ENCODE peak calls at places on chromosomes 11 and 22, in five cellular contexts. X, S, K, U and G are unnamed samples.

GRCh38 chr11:47355283-47356128 is 3.0 kb upstream of the MYBPC3 start:
- DNase-seq in X (peak), S (peak), K (no peak), U (peak), G (no peak)

GRCh38 chr11:19921976-19922688 is 209.5 kb downstream of the NAV2 start:
- DNase-seq in X (no peak), S (no peak), K (no peak), U (no peak), G (no peak)

GRCh38 chr11:84524422-84525051 is 1102.6 kb downstream of the DLG2 start:
- DNase-seq in X (no peak), S (no peak), K (peak), U (peak), G (no peak)

GRCh38 chr11:69540118-69541000 is 58.9 kb downstream of the LINC01488 start:
- DNase-seq in X (no peak), S (no peak), K (no peak), U (no peak), G (no peak)

GRCh38 chr11:71330349-71330748 is 78.0 kb upstream of the SHANK2 start:
- DNase-seq in X (no peak), S (no peak), K (no peak), U (no peak), G (no peak)

GRCh38 chr22:36197065-36197440 is 4.6 kb downstream of the APOL4 start:
- DNase-seq in X (peak), S (peak), K (no peak), U (peak), G (no peak)

GRCh38 chr11:64745219-64745522 is 1.2 kb upstream of the RASGRP2 start:
- DNase-seq in X (peak), S (no peak), K (no peak), U (no peak), G (peak)

GRCh38 chr11:46564459-46564858 is 29.4 kb downstream of the AMBRA1 start:
- DNase-seq in X (no peak), S (no peak), K (no peak), U (peak), G (no peak)

GRCh38 chr22:33024626-33025025 is 33.6 kb downstream of the SYN3 start:
- DNase-seq in X (no peak), S (no peak), K (no peak), U (no peak), G (no peak)

GRCh38 chr11:68936676-68937620 is 33.3 kb downstream of the IGHMBP2 start:
- DNase-seq in X (no peak), S (no peak), K (no peak), U (no peak), G (no peak)

GRCh38 chr11:8059571-8060011 is 21.4 kb upstream of the TUB start:
- DNase-seq in X (no peak), S (no peak), K (no peak), U (no peak), G (no peak)

GRCh38 chr11:73784080-73784634 is 3.5 kb upstream of the MRPL48 start:
- DNase-seq in X (no peak), S (no peak), K (no peak), U (no peak), G (no peak)

GRCh38 chr22:29690481-29690880 is 29.3 kb upstream of the CABP7 start:
- DNase-seq in X (no peak), S (no peak), K (no peak), U (no peak), G (no peak)

GRCh38 chr11:92758216-92758615 is 211.2 kb upstream of the MTNR1B start:
- DNase-seq in X (no peak), S (no peak), K (no peak), U (no peak), G (no peak)

GRCh38 chr11:15705886-15706285 is 591.2 kb downstream of the INSC start:
- DNase-seq in X (no peak), S (no peak), K (no peak), U (no peak), G (no peak)

GRCh38 chr11:70624598-70624993 is 226.3 kb downstream of the CTTN start:
- DNase-seq in X (no peak), S (no peak), K (no peak), U (no peak), G (no peak)

GRCh38 chr22:46087816-46088277 is 62.5 kb upstream of the PPARA start:
- DNase-seq in X (peak), S (peak), K (no peak), U (peak), G (no peak)

GRCh38 chr11:67060111-67060522 is 3.5 kb downstream of the RHOD start:
- DNase-seq in X (no peak), S (no peak), K (no peak), U (no peak), G (no peak)

GRCh38 chr11:43880640-43881159 is at the start of gene ALKBH3:
- DNase-seq in X (peak), S (peak), K (peak), U (peak), G (peak)
- TF ChIP-seq CTCF in X (peak), S (peak), K (no peak), U (no peak), G (no peak)

GRCh38 chr11:131904756-131905155 is 534.3 kb downstream of the NTM start:
- DNase-seq in X (no peak), S (no peak), K (no peak), U (peak), G (no peak)

GRCh38 chr11:131907371-131907770 is 537.0 kb downstream of the NTM start:
- DNase-seq in X (no peak), S (no peak), K (no peak), U (no peak), G (no peak)

GRCh38 chr11:131909426-131910200 is 539.2 kb downstream of the NTM start:
- DNase-seq in X (no peak), S (peak), K (no peak), U (peak), G (no peak)

GRCh38 chr11:131908316-131908715 is 537.9 kb downstream of the NTM start:
- DNase-seq in X (no peak), S (no peak), K (no peak), U (no peak), G (no peak)

GRCh38 chr11:131906963-131907362 is 536.5 kb downstream of the NTM start:
- DNase-seq in X (no peak), S (peak), K (no peak), U (peak), G (no peak)
- TF ChIP-seq CTCF in X (no peak), S (peak), K (no peak), U (peak), G (no peak)

GRCh38 chr11:86453290-86454030 is 78.8 kb downstream of the CCDC81 start:
- DNase-seq in X (no peak), S (no peak), K (no peak), U (no peak), G (no peak)
- TF ChIP-seq CTCF in X (no peak), S (no peak), K (peak), U (no peak), G (no peak)

GRCh38 chr22:45009881-45010531 is at the start of gene PHF21B:
- DNase-seq in X (no peak), S (peak), K (peak), U (peak), G (no peak)
- TF ChIP-seq CTCF in X (no peak), S (no peak), K (no peak), U (no peak), G (no peak)